ENCODE peak calls at places on chromosomes 6 and 20, in six cellular contexts. S is GM12891, M is GM12878, E is H1, Q is HepG2, X is K562. D is an unnamed sample.

GRCh38 chr20:38870733-38871559 is 55.3 kb upstream of the FAM83D start:
- DNase-seq in S (no peak), M (no peak), E (no peak), Q (no peak), X (peak; percentile 40), D (no peak)

GRCh38 chr20:14617123-14617522 is 279.7 kb upstream of the FLRT3 start:
- DNase-seq in S (no peak), M (no peak), E (no peak), Q (no peak), X (no peak), D (no peak)

GRCh38 chr6:119791746-119792145 is 442.2 kb upstream of the MAN1A1 start:
- DNase-seq in S (no peak), M (no peak), E (no peak), Q (no peak), X (no peak), D (no peak)

GRCh38 chr20:18195931-18196330 is 58.3 kb downstream of the KAT14 start:
- DNase-seq in S (no peak), M (no peak), E (no peak), Q (no peak), X (no peak), D (no peak)

GRCh38 chr6:129619579-129620233 is 90.3 kb downstream of the ARHGAP18 start:
- DNase-seq in S (no peak), M (no peak), E (no peak), Q (no peak), X (no peak), D (no peak)

GRCh38 chr6:127641905-127642304 is 64.9 kb downstream of the C6orf58 start:
- DNase-seq in S (peak; percentile 5), M (no peak), E (peak; percentile 52), Q (peak; percentile 26), X (no peak), D (no peak)

GRCh38 chr6:110710115-110710514 is 105.2 kb downstream of the CDK19 start:
- DNase-seq in S (no peak), M (no peak), E (no peak), Q (no peak), X (no peak), D (no peak)

GRCh38 chr20:18001131-18001921 is 32.5 kb downstream of the MGME1 start:
- DNase-seq in S (no peak), M (no peak), E (no peak), Q (peak; percentile 90), X (no peak), D (no peak)

GRCh38 chr20:44770480-44771171 is 25.0 kb downstream of the KCNK15 start:
- DNase-seq in S (no peak), M (no peak), E (no peak), Q (no peak), X (no peak), D (no peak)

GRCh38 chr6:110310861-110311446 is 47.2 kb downstream of the METTL24 start:
- DNase-seq in S (no peak), M (no peak), E (no peak), Q (no peak), X (no peak), D (no peak)

GRCh38 chr6:34115396-34116314 is 30.2 kb downstream of the GRM4 start:
- DNase-seq in S (peak; percentile 55), M (no peak), E (peak; percentile 85), Q (no peak), X (peak; percentile 88), D (peak; percentile 45)

GRCh38 chr20:62413896-62414481 is 6.9 kb upstream of the CABLES2 start:
- DNase-seq in S (no peak), M (no peak), E (no peak), Q (no peak), X (no peak), D (no peak)

DNA sequence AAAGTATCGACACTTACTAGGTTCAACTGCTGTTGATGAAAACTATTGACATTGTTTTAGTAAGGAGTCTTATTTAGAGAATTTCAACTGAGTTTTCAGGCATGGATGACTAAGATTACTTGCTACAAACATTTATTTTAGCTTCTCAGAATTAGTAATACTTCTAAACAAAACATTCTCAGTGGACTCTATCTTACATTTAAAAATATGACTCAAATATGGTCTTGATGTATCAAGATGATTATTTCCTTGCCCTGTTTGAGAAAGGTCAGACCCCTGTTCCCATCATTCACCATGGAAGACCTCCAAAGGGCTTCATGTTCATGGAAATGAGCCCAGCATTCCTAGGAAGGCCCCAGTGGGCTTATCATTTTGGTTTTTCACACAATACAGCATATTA is 24.5 kb upstream of the TRPC4AP start:
- DNase-seq in S (no peak), M (no peak), E (no peak), Q (no peak), X (no peak), D (no peak)
- TF ChIP-seq POLR2AphosphoS5 in S (no peak), M (no peak), E (no peak), Q (no peak), X (no peak), D (no peak)

DNA sequence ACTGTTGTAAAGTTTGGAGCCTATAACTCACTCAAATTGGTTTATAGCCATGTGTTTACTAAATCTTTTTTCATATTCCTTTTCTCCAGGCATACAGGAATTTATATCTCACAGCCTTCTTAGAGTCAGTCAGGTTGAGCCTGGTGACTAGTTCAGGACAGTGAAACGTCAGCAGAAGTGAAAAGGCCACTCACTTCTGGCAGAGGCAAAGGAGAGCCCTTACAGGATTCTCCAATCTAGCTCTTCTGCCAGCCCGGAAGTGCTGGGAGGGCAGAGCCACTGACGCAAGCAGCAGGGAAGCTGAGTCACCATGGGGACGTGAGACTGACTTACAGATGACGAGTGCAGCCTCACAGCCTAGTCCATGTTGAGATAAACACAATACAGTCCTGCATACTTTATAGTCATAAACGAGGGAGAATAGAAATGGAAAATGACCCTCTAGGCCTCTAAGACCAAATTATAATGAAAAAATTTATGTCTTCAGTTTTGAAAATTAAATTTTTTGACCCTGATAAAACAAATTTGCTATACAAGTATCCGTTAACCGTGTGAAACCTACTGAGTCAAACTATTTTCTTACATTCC is 1.3 kb downstream of the PXT1 start:
- DNase-seq in S (peak; percentile 55), M (peak; percentile 83), E (peak; percentile 72), Q (peak; percentile 94), X (peak; percentile 93), D (peak; percentile 67)
- TF ChIP-seq POLR2A in S (peak; percentile 34), M (peak; percentile 53), E (no peak), Q (peak; percentile 82), X (peak; percentile 86), D (peak; percentile 52)

GRCh38 chr6:85470023-85470410 is 20.1 kb downstream of the NT5E start:
- DNase-seq in S (no peak), M (no peak), E (no peak), Q (no peak), X (no peak), D (no peak)

GRCh38 chr6:85464722-85465150 is 14.9 kb downstream of the NT5E start:
- DNase-seq in S (no peak), M (no peak), E (no peak), Q (no peak), X (no peak), D (no peak)

GRCh38 chr6:85469276-85470022 is 19.6 kb downstream of the NT5E start:
- DNase-seq in S (no peak), M (no peak), E (no peak), Q (no peak), X (no peak), D (no peak)

GRCh38 chr6:85465762-85466161 is 15.9 kb downstream of the NT5E start:
- DNase-seq in S (no peak), M (no peak), E (no peak), Q (no peak), X (no peak), D (no peak)

DNA sequence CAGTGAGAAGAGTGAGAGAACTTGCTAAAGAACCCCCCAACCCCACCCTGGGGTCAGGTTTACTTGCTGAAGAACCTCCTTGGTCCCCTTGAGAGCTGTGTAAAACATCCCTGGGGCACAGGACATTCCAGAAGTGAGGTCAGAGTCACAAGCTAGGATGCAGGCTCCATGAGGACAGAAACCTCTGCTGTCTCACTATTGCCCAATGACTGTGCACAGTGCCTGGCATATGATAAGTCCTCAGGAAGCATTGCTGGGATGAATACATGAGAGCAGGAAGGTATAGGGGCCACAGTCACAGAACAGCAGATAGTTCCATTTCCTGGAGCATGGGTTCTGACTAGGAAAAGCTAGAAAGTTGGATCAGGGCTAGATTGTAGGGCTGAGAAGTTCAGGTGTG is 18.4 kb downstream of the NT5E start:
- DNase-seq in S (no peak), M (no peak), E (no peak), Q (peak; percentile 28), X (no peak), D (no peak)
- TF ChIP-seq TAF1 in S (no peak), M (no peak), E (no peak), Q (no peak), X (no peak), D (no peak)

GRCh38 chr6:158654498-158654897 is 4.6 kb downstream of the SYTL3 start:
- DNase-seq in S (no peak), M (no peak), E (no peak), Q (peak; percentile 41), X (no peak), D (no peak)
- TF ChIP-seq POLR2AphosphoS5 in S (no peak), M (no peak), E (no peak), Q (no peak), X (no peak), D (no peak)

GRCh38 chr6:170266061-170266825 is 24.6 kb downstream of the DLL1 start:
- DNase-seq in S (no peak), M (no peak), E (no peak), Q (no peak), X (no peak), D (no peak)

GRCh38 chr6:170264086-170264485 is 26.8 kb downstream of the DLL1 start:
- DNase-seq in S (no peak), M (no peak), E (no peak), Q (no peak), X (no peak), D (no peak)

GRCh38 chr6:170263410-170263809 is 27.5 kb downstream of the DLL1 start:
- DNase-seq in S (no peak), M (no peak), E (no peak), Q (no peak), X (no peak), D (no peak)

GRCh38 chr6:170267688-170268087 is 23.2 kb downstream of the DLL1 start:
- DNase-seq in S (no peak), M (no peak), E (no peak), Q (no peak), X (no peak), D (no peak)

GRCh38 chr6:170265655-170266054 is 25.2 kb downstream of the DLL1 start:
- DNase-seq in S (no peak), M (no peak), E (no peak), Q (peak; percentile 24), X (no peak), D (no peak)
- TF ChIP-seq POLR2A in S (no peak), M (no peak), E (no peak), Q (no peak), X (no peak), D (no peak)

D was measured in GM12892.